ENCODE peak calls at places on chromosomes 3 and 15, in four cellular contexts. D is fibroblast of the aortic adventitia; Z is lower lobe of right lung; X is activated T-cell treated with anti-CD3 and anti-CD28 coated beads, Interleukin-2, amount 50 U/mL, for 1 hour. C is an unnamed sample.

GRCh38 chr15:51550841-51551240 is 71.7 kb downstream of the DMXL2 start:
- DNase-seq in D (no peak), Z (no peak), X (no peak), C (no peak)

GRCh38 chr3:175585898-175586297 is 726.8 kb downstream of the NAALADL2 start:
- DNase-seq in D (peak; percentile 45), Z (no peak), X (no peak), C (peak; percentile 68)

GRCh38 chr3:195113074-195113473 is 157.9 kb downstream of the XXYLT1 start:
- DNase-seq in D (peak; percentile 37), Z (no peak), X (no peak), C (peak; percentile 16)

GRCh38 chr3:140188285-140188684 is 253.3 kb downstream of the CLSTN2 start:
- DNase-seq in D (no peak), Z (no peak), X (no peak), C (no peak)

GRCh38 chr3:73950781-73951180 is 326.0 kb upstream of the PDZRN3 start:
- DNase-seq in D (no peak), Z (no peak), X (no peak), C (no peak)

GRCh38 chr15:75163150-75163564 is 38.5 kb upstream of the C15orf39 start:
- DNase-seq in D (no peak), Z (no peak), X (no peak), C (no peak)

GRCh38 chr3:122564155-122564912 is at the start of the genes DTX3L and PARP9:
- DNase-seq in D (peak; percentile 75), Z (peak; percentile 92), X (peak; percentile 76), C (peak; percentile 86)

GRCh38 chr3:148588291-148588690 is 109.4 kb upstream of the AGTR1 start:
- DNase-seq in D (no peak), Z (no peak), X (no peak), C (no peak)

GRCh38 chr3:108755686-108756085 is 1.5 kb downstream of the RETNLB start:
- DNase-seq in D (no peak), Z (no peak), X (no peak), C (no peak)

GRCh38 chr3:112699436-112699978 is 58.6 kb upstream of the CCDC80 start:
- DNase-seq in D (peak; percentile 46), Z (no peak), X (no peak), C (peak; percentile 49)

GRCh38 chr3:123339302-123339701 is 109.6 kb downstream of the ADCY5 start:
- DNase-seq in D (no peak), Z (no peak), X (no peak), C (no peak)

GRCh38 chr3:192850501-192850981 is 67.1 kb downstream of the MB21D2 start:
- DNase-seq in D (no peak), Z (no peak), X (no peak), C (peak; percentile 70)

GRCh38 chr3:48478631-48479555 is 25.1 kb downstream of the SHISA5 start:
- DNase-seq in D (no peak), Z (no peak), X (peak; percentile 63), C (no peak)

GRCh38 chr3:129304553-129305222 is 26.0 kb downstream of the HMCES start:
- DNase-seq in D (peak; percentile 7), Z (no peak), X (no peak), C (no peak)

GRCh38 chr15:101547737-101548136 is 58.2 kb upstream of the PCSK6 start:
- DNase-seq in D (no peak), Z (no peak), X (no peak), C (no peak)

GRCh38 chr3:106261915-106262683 is 393.3 kb upstream of the CBLB start:
- DNase-seq in D (peak; percentile 46), Z (no peak), X (no peak), C (peak; percentile 84)

GRCh38 chr3:110598847-110599490 is 472.6 kb upstream of the NECTIN3 start:
- DNase-seq in D (no peak), Z (no peak), X (no peak), C (no peak)

GRCh38 chr15:66603301-66604179 is 37.7 kb upstream of the LCTL start:
- DNase-seq in D (peak; percentile 73), Z (peak; percentile 79), X (peak; percentile 64), C (peak; percentile 73)

GRCh38 chr3:6928064-6928463 is 67.1 kb downstream of the GRM7 start:
- DNase-seq in D (no peak), Z (no peak), X (no peak), C (no peak)

GRCh38 chr3:189316296-189317019 is 144.7 kb downstream of the TPRG1 start:
- DNase-seq in D (no peak), Z (no peak), X (no peak), C (no peak)

GRCh38 chr15:40367673-40368611 is 9.9 kb downstream of the DISP2 start:
- DNase-seq in D (peak; percentile 82), Z (peak; percentile 95), X (peak; percentile 85), C (peak; percentile 87)

GRCh38 chr3:170585008-170585936 is 603 bp downstream of the SLC7A14 start:
- DNase-seq in D (no peak), Z (no peak), X (no peak), C (no peak)

C was measured in choroid plexus epithelial cell.